ENCODE peak calls at places on chromosomes 3 and 15, in seven cellular contexts. One of them, this sample, is unnamed.

GRCh38 chr15:62752687-62753517 is 289.6 kb upstream of the TPM1 start:
- DNase-seq in IMR-90: peak; percentile 54
- DNase-seq in neuronal stem cell: no peak
- DNase-seq in mesendoderm: no peak
- DNase-seq in mesenchymal stem cell: no peak
- DNase-seq in H9: no peak
- DNase-seq in H1: no peak
- DNase-seq in this sample: no peak

GRCh38 chr3:39753361-39753760 is 56.0 kb upstream of the MYRIP start:
- DNase-seq in IMR-90: no peak
- DNase-seq in neuronal stem cell: no peak
- DNase-seq in mesendoderm: no peak
- DNase-seq in mesenchymal stem cell: no peak
- DNase-seq in H9: no peak
- DNase-seq in H1: no peak
- DNase-seq in this sample: no peak

GRCh38 chr15:61275901-61276300 is 46.8 kb upstream of the RORA start:
- DNase-seq in IMR-90: no peak
- DNase-seq in neuronal stem cell: no peak
- DNase-seq in mesendoderm: peak; percentile 5
- DNase-seq in mesenchymal stem cell: no peak
- DNase-seq in H9: no peak
- DNase-seq in H1: no peak
- DNase-seq in this sample: no peak

GRCh38 chr3:185082149-185082548 is 70.7 kb downstream of the C3orf70 start:
- DNase-seq in IMR-90: peak; percentile 26
- DNase-seq in neuronal stem cell: no peak
- DNase-seq in mesendoderm: no peak
- DNase-seq in mesenchymal stem cell: peak; percentile 9
- DNase-seq in H9: no peak
- DNase-seq in H1: no peak
- DNase-seq in this sample: no peak

GRCh38 chr3:133948131-133948810 is 52.6 kb upstream of the RAB6B start:
- DNase-seq in IMR-90: no peak
- DNase-seq in neuronal stem cell: no peak
- DNase-seq in mesendoderm: no peak
- DNase-seq in mesenchymal stem cell: no peak
- DNase-seq in H9: no peak
- DNase-seq in H1: no peak
- DNase-seq in this sample: no peak

GRCh38 chr3:17065315-17065714 is 180.6 kb downstream of the PLCL2 start:
- DNase-seq in IMR-90: no peak
- DNase-seq in neuronal stem cell: no peak
- DNase-seq in mesendoderm: no peak
- DNase-seq in mesenchymal stem cell: no peak
- DNase-seq in H9: no peak
- DNase-seq in H1: no peak
- DNase-seq in this sample: no peak

GRCh38 chr3:72632129-72632528 is 216.1 kb downstream of the SHQ1 start:
- DNase-seq in IMR-90: no peak
- DNase-seq in neuronal stem cell: no peak
- DNase-seq in mesendoderm: no peak
- DNase-seq in mesenchymal stem cell: no peak
- DNase-seq in H9: no peak
- DNase-seq in H1: no peak
- DNase-seq in this sample: peak; percentile 57

GRCh38 chr3:120506828-120507774 is 56.3 kb upstream of the FSTL1 start:
- DNase-seq in IMR-90: peak; percentile 60
- DNase-seq in neuronal stem cell: peak; percentile 15
- DNase-seq in mesendoderm: peak; percentile 73
- DNase-seq in mesenchymal stem cell: peak; percentile 54
- DNase-seq in H9: no peak
- DNase-seq in H1: no peak
- DNase-seq in this sample: peak; percentile 50

GRCh38 chr15:70379134-70379533 is 281.4 kb upstream of the TLE3 start:
- DNase-seq in IMR-90: no peak
- DNase-seq in neuronal stem cell: no peak
- DNase-seq in mesendoderm: no peak
- DNase-seq in mesenchymal stem cell: no peak
- DNase-seq in H9: peak; percentile 15
- DNase-seq in H1: no peak
- DNase-seq in this sample: no peak

GRCh38 chr3:127043041-127043641 is 60.2 kb downstream of the PLXNA1 start:
- DNase-seq in IMR-90: no peak
- DNase-seq in neuronal stem cell: no peak
- DNase-seq in mesendoderm: peak; percentile 85
- DNase-seq in mesenchymal stem cell: no peak
- DNase-seq in H9: peak; percentile 62
- DNase-seq in H1: no peak
- DNase-seq in this sample: peak; percentile 55

GRCh38 chr15:50012790-50013189 is 106.2 kb downstream of the ATP8B4 start:
- DNase-seq in IMR-90: no peak
- DNase-seq in neuronal stem cell: no peak
- DNase-seq in mesendoderm: no peak
- DNase-seq in mesenchymal stem cell: no peak
- DNase-seq in H9: no peak
- DNase-seq in H1: no peak
- DNase-seq in this sample: no peak

GRCh38 chr3:172226831-172227230 is 187.5 kb downstream of the FNDC3B start:
- DNase-seq in IMR-90: no peak
- DNase-seq in neuronal stem cell: no peak
- DNase-seq in mesendoderm: no peak
- DNase-seq in mesenchymal stem cell: no peak
- DNase-seq in H9: no peak
- DNase-seq in H1: no peak
- DNase-seq in this sample: no peak
- H3K18ac ChIP-seq in IMR-90: no peak overlapping the region
- H3K18ac ChIP-seq in neuronal stem cell: no peak overlapping the region
- H3K18ac ChIP-seq in mesendoderm: no peak overlapping the region
- H3K18ac ChIP-seq in mesenchymal stem cell: no peak overlapping the region
- H3K18ac ChIP-seq in H9: no peak overlapping the region
- H3K18ac ChIP-seq in H1: no peak overlapping the region
- H3K18ac ChIP-seq in this sample: no peak overlapping the region

GRCh38 chr3:159472611-159473010 is 516.0 kb upstream of the IL12A start:
- DNase-seq in IMR-90: no peak
- DNase-seq in neuronal stem cell: no peak
- DNase-seq in mesendoderm: peak; percentile 30
- DNase-seq in mesenchymal stem cell: no peak
- DNase-seq in H9: no peak
- DNase-seq in H1: no peak
- DNase-seq in this sample: no peak
- H2AK5ac ChIP-seq in IMR-90: no peak overlapping the region
- H2AK5ac ChIP-seq in neuronal stem cell: no peak overlapping the region
- H2AK5ac ChIP-seq in mesendoderm: no peak overlapping the region
- H2AK5ac ChIP-seq in mesenchymal stem cell: no peak overlapping the region
- H2AK5ac ChIP-seq in H9: no peak overlapping the region
- H2AK5ac ChIP-seq in H1: no peak overlapping the region
- H2AK5ac ChIP-seq in this sample: no peak overlapping the region

DNA sequence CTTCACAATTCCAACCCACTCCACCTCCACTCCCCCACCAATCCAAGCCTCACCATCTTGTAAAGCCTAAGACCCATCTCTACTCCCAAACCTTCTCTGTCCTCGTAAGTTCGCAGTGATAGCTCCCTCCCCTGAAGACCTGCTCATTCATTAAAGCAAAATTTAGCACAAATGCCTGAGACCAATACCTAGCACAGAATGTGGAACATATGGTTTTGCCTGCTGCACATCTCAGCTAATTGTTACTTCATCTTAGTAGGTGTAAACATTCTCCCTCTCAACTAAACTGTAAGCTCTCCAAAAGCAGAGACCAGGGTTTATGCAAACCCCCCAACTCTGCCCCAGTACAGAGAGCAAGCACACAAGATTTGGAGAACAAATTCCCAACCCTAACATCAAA is 20.5 kb downstream of the DCLK3 start:
- DNase-seq in IMR-90: no peak
- DNase-seq in neuronal stem cell: no peak
- DNase-seq in mesendoderm: no peak
- DNase-seq in mesenchymal stem cell: no peak
- DNase-seq in H9: no peak
- DNase-seq in H1: no peak
- DNase-seq in this sample: no peak
- H3K18ac ChIP-seq in IMR-90: no peak overlapping the region
- H3K18ac ChIP-seq in neuronal stem cell: no peak overlapping the region
- H3K18ac ChIP-seq in mesendoderm: no peak overlapping the region
- H3K18ac ChIP-seq in mesenchymal stem cell: no peak overlapping the region
- H3K18ac ChIP-seq in H9: no peak overlapping the region
- H3K18ac ChIP-seq in H1: no peak overlapping the region
- H3K18ac ChIP-seq in this sample: no peak overlapping the region

GRCh38 chr3:138047596-138048195 is 37.7 kb downstream of the CLDN18 start:
- DNase-seq in IMR-90: no peak
- DNase-seq in neuronal stem cell: peak; percentile 30
- DNase-seq in mesendoderm: peak; percentile 55
- DNase-seq in mesenchymal stem cell: no peak
- DNase-seq in H9: no peak
- DNase-seq in H1: no peak
- DNase-seq in this sample: no peak
- H2AK5ac ChIP-seq in IMR-90: no peak overlapping the region
- H2AK5ac ChIP-seq in neuronal stem cell: no peak overlapping the region
- H2AK5ac ChIP-seq in mesendoderm: no peak overlapping the region
- H2AK5ac ChIP-seq in mesenchymal stem cell: no peak overlapping the region
- H2AK5ac ChIP-seq in H9: no peak overlapping the region
- H2AK5ac ChIP-seq in H1: no peak overlapping the region
- H2AK5ac ChIP-seq in this sample: no peak overlapping the region

DNA sequence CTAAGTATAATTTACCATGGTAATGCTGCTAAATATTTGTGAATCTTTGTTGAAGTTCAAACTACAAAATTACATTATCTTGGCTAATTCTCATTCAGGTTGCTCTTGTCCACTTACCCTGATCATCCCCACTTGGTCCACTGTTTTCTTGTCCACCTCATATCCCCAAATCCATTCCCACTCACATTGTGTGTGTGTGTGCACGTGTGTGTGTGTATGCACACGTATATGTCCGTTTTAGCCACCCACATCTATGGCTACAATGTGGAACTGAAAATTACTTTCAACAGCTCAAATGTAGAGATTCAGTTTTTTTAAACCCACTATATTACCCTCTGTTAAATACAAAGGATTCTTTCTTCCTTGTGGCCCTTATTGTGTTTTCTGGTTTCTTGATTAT is 15.2 kb upstream of the MEIS2 start:
- DNase-seq in IMR-90: no peak
- DNase-seq in neuronal stem cell: no peak
- DNase-seq in mesendoderm: no peak
- DNase-seq in mesenchymal stem cell: no peak
- DNase-seq in H9: no peak
- DNase-seq in H1: no peak
- DNase-seq in this sample: no peak
- H3K18ac ChIP-seq in IMR-90: no peak overlapping the region
- H3K18ac ChIP-seq in neuronal stem cell: no peak overlapping the region
- H3K18ac ChIP-seq in mesendoderm: no peak overlapping the region
- H3K18ac ChIP-seq in mesenchymal stem cell: no peak overlapping the region
- H3K18ac ChIP-seq in H9: no peak overlapping the region
- H3K18ac ChIP-seq in H1: no peak overlapping the region
- H3K18ac ChIP-seq in this sample: no peak overlapping the region

DNA sequence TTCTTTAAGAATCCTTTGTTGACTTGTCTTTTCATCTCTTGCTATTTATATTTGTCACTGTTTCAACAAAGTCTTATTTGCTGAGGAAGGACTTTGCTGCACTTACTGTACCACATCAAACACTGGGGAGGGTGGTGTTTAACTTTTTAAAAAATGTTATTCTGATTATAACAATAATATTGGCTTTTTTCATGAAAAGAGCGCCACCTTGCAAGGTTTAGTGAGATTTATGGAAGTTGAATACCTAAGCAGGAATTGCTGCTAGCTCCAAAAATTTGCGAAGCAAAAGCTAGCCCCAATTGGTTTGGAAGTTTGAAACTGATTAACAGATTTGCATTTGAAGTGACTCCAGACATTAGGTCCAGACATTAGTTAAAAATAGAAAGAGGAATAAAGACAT is 6.7 kb downstream of the ZIC1 start:
- DNase-seq in IMR-90: no peak
- DNase-seq in neuronal stem cell: no peak
- DNase-seq in mesendoderm: no peak
- DNase-seq in mesenchymal stem cell: no peak
- DNase-seq in H9: no peak
- DNase-seq in H1: no peak
- DNase-seq in this sample: no peak
- H2AK5ac ChIP-seq in IMR-90: no peak overlapping the region
- H2AK5ac ChIP-seq in neuronal stem cell: no peak overlapping the region
- H2AK5ac ChIP-seq in mesendoderm: no peak overlapping the region
- H2AK5ac ChIP-seq in mesenchymal stem cell: no peak overlapping the region
- H2AK5ac ChIP-seq in H9: no peak overlapping the region
- H2AK5ac ChIP-seq in H1: no peak overlapping the region
- H2AK5ac ChIP-seq in this sample: no peak overlapping the region

GRCh38 chr3:13316603-13317002 is 103.5 kb downstream of the NUP210 start:
- DNase-seq in IMR-90: no peak
- DNase-seq in neuronal stem cell: no peak
- DNase-seq in mesendoderm: no peak
- DNase-seq in mesenchymal stem cell: no peak
- DNase-seq in H9: no peak
- DNase-seq in H1: no peak
- DNase-seq in this sample: no peak

GRCh38 chr3:13318626-13319470 is 101.3 kb downstream of the NUP210 start:
- DNase-seq in IMR-90: no peak
- DNase-seq in neuronal stem cell: no peak
- DNase-seq in mesendoderm: no peak
- DNase-seq in mesenchymal stem cell: no peak
- DNase-seq in H9: no peak
- DNase-seq in H1: no peak
- DNase-seq in this sample: no peak

GRCh38 chr3:13314877-13315276 is 105.2 kb downstream of the NUP210 start:
- DNase-seq in IMR-90: no peak
- DNase-seq in neuronal stem cell: no peak
- DNase-seq in mesendoderm: no peak
- DNase-seq in mesenchymal stem cell: no peak
- DNase-seq in H9: no peak
- DNase-seq in H1: no peak
- DNase-seq in this sample: no peak

GRCh38 chr3:13319821-13320220 is 100.3 kb downstream of the NUP210 start:
- DNase-seq in IMR-90: no peak
- DNase-seq in neuronal stem cell: no peak
- DNase-seq in mesendoderm: no peak
- DNase-seq in mesenchymal stem cell: no peak
- DNase-seq in H9: no peak
- DNase-seq in H1: no peak
- DNase-seq in this sample: no peak

DNA sequence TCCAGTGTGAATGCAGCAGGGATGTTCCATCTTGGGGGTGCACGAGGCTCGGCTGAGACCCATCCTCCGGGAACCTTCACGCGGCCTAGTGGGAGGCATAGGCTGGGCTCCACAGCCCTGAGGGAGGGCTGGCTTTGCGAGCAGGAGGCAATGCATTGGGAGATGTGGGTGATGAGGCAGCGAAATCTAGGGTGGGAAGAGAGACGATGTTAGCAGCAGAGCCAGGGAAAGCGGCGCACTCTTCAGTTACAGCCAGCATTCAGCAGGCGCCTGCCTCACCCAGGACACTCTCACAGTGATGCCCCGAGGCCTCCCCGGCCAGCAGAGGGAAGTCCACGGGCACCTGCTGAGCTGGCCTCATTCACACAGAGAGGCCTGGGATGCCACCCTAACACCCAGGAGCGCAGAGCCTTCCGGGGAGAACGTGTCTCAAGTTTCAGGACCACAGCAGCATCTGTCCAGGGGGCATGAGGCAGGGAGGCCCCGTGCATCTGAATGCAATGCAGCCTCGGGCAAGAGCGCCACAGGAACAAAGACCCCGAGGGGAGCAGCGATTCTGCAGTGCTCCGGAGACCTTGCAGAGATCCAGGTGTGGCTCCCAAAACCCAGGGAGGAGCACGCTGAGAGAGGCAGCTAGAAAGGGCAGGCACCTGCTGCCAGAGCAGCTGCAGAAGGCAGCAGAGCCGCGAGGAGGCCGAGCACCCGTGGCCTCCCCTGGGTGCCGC is 102.4 kb downstream of the NUP210 start:
- DNase-seq in IMR-90: no peak
- DNase-seq in neuronal stem cell: no peak
- DNase-seq in mesendoderm: no peak
- DNase-seq in mesenchymal stem cell: no peak
- DNase-seq in H9: no peak
- DNase-seq in H1: no peak
- DNase-seq in this sample: no peak
- H3K18ac ChIP-seq in IMR-90: no peak overlapping the region
- H3K18ac ChIP-seq in neuronal stem cell: peak overlapping the region; percentile 28
- H3K18ac ChIP-seq in mesendoderm: no peak overlapping the region
- H3K18ac ChIP-seq in mesenchymal stem cell: no peak overlapping the region
- H3K18ac ChIP-seq in H9: no peak overlapping the region
- H3K18ac ChIP-seq in H1: no peak overlapping the region
- H3K18ac ChIP-seq in this sample: no peak overlapping the region